ENCODE peak calls at places on chromosomes 4 and X, in seven cellular contexts. M, Q, G, H, D, C and A are unnamed samples.
A peak's percentile ranks its signal among the peaks of the same experiment; 100 is the strongest.

GRCh38 chrX:109943092-109943739 is 59.7 kb upstream of the TMEM164 start:
- DNase-seq in Q (no peak), M (no peak), G (no peak), D (no peak), C (no peak), H (no peak), A (no peak)

GRCh38 chr4:133920236-133920635 is 281.4 kb downstream of the PABPC4L start:
- DNase-seq in C (no peak), H (no peak), G (no peak), Q (no peak), M (no peak), D (no peak), A (no peak)

GRCh38 chr4:73257242-73257994 is 1.2 kb downstream of the ANKRD17 start:
- DNase-seq in C (peak; percentile 62), M (peak; percentile 91), Q (peak; percentile 85), G (peak; percentile 94), H (peak; percentile 92), D (peak; percentile 2), A (peak; percentile 37)

GRCh38 chr4:43564107-43564506 is 671.6 kb downstream of the GRXCR1 start:
- DNase-seq in C (no peak), Q (no peak), G (no peak), M (no peak), H (no peak), D (no peak), A (no peak)

GRCh38 chr4:3527914-3528876 is 4.0 kb downstream of the LRPAP1 start:
- DNase-seq in Q (peak; percentile 41), C (no peak), M (no peak), H (no peak), D (no peak), G (no peak), A (no peak)

GRCh38 chr4:6739920-6740319 is 23.9 kb downstream of the BLOC1S4 start:
- DNase-seq in M (no peak), Q (no peak), H (no peak), D (no peak), C (no peak), G (no peak), A (no peak)

GRCh38 chr4:86498560-86499166 is 95.5 kb upstream of the PTPN13 start:
- DNase-seq in C (peak; percentile 22), D (no peak), G (peak; percentile 86), H (no peak), M (peak; percentile 79), Q (no peak), A (no peak)

GRCh38 chr4:6546681-6547447 is 28.1 kb upstream of the MAN2B2 start:
- DNase-seq in G (peak; percentile 87), H (peak; percentile 69), C (peak; percentile 77), D (no peak), M (peak; percentile 80), Q (no peak), A (peak; percentile 35)

GRCh38 chrX:54540289-54540688 is 10.3 kb downstream of the GNL3L start:
- DNase-seq in D (no peak), M (peak; percentile 70), G (peak; percentile 25), H (no peak), Q (no peak), C (no peak), A (no peak)

GRCh38 chrX:69291111-69291510 is 125.9 kb upstream of the PJA1 start:
- DNase-seq in Q (no peak), C (no peak), M (peak; percentile 18), D (no peak), G (no peak), H (no peak), A (no peak)

GRCh38 chr4:146243141-146243882 is 29.0 kb downstream of the REELD1 start:
- DNase-seq in Q (peak; percentile 61), G (no peak), C (peak; percentile 76), D (peak; percentile 5), H (no peak), M (peak; percentile 45), A (no peak)